ENCODE peak calls at places on chromosomes 12 and 14, in four cellular contexts. One of them, this sample, is unnamed.

GRCh38 chr12:51262758-51263177 is 7.4 kb downstream of the SMAGP start:
- DNase-seq in GM19239: no peak
- DNase-seq in NCI-H1092 treated with DMSO at 0.1 percent for 48 hours: peak; percentile 11
- DNase-seq in activated CD4-positive, alpha-beta T cell treated with anti-CD3 and anti-CD28 coated beads, Interleukin-2, amount 50 U/mL, for 48 hours: peak; percentile 35
- DNase-seq in this sample: peak; percentile 14

GRCh38 chr14:75053396-75054289 is 2.4 kb upstream of the MLH3 start:
- DNase-seq in NCI-H1092 treated with DMSO at 0.1 percent for 48 hours: no peak
- DNase-seq in activated CD4-positive, alpha-beta T cell treated with anti-CD3 and anti-CD28 coated beads, Interleukin-2, amount 50 U/mL, for 48 hours: no peak
- DNase-seq in GM19239: no peak
- DNase-seq in this sample: no peak

GRCh38 chr12:120651821-120652220 is 11.4 kb downstream of the CABP1 start:
- DNase-seq in GM19239: no peak
- DNase-seq in NCI-H1092 treated with DMSO at 0.1 percent for 48 hours: no peak
- DNase-seq in activated CD4-positive, alpha-beta T cell treated with anti-CD3 and anti-CD28 coated beads, Interleukin-2, amount 50 U/mL, for 48 hours: no peak
- DNase-seq in this sample: no peak

GRCh38 chr12:79424109-79424721 is 266.5 kb downstream of the PAWR start:
- DNase-seq in activated CD4-positive, alpha-beta T cell treated with anti-CD3 and anti-CD28 coated beads, Interleukin-2, amount 50 U/mL, for 48 hours: no peak
- DNase-seq in NCI-H1092 treated with DMSO at 0.1 percent for 48 hours: no peak
- DNase-seq in GM19239: no peak
- DNase-seq in this sample: no peak

GRCh38 chr12:119683413-119683812 is 15.5 kb downstream of the PRKAB1 start:
- DNase-seq in activated CD4-positive, alpha-beta T cell treated with anti-CD3 and anti-CD28 coated beads, Interleukin-2, amount 50 U/mL, for 48 hours: no peak
- DNase-seq in NCI-H1092 treated with DMSO at 0.1 percent for 48 hours: no peak
- DNase-seq in GM19239: no peak
- DNase-seq in this sample: no peak

GRCh38 chr14:96221841-96222240 is 17.2 kb downstream of the BDKRB2 start:
- DNase-seq in NCI-H1092 treated with DMSO at 0.1 percent for 48 hours: no peak
- DNase-seq in GM19239: no peak
- DNase-seq in activated CD4-positive, alpha-beta T cell treated with anti-CD3 and anti-CD28 coated beads, Interleukin-2, amount 50 U/mL, for 48 hours: no peak
- DNase-seq in this sample: no peak

GRCh38 chr14:33359288-33359881 is 420.7 kb downstream of the NPAS3 start:
- DNase-seq in activated CD4-positive, alpha-beta T cell treated with anti-CD3 and anti-CD28 coated beads, Interleukin-2, amount 50 U/mL, for 48 hours: no peak
- DNase-seq in GM19239: no peak
- DNase-seq in NCI-H1092 treated with DMSO at 0.1 percent for 48 hours: no peak
- DNase-seq in this sample: no peak

GRCh38 chr12:40198601-40199000 is 26.2 kb upstream of the LRRK2 start:
- DNase-seq in GM19239: no peak
- DNase-seq in NCI-H1092 treated with DMSO at 0.1 percent for 48 hours: no peak
- DNase-seq in activated CD4-positive, alpha-beta T cell treated with anti-CD3 and anti-CD28 coated beads, Interleukin-2, amount 50 U/mL, for 48 hours: no peak
- DNase-seq in this sample: no peak

GRCh38 chr12:100238801-100239200 is 28.1 kb downstream of the DEPDC4 start:
- DNase-seq in GM19239: no peak
- DNase-seq in activated CD4-positive, alpha-beta T cell treated with anti-CD3 and anti-CD28 coated beads, Interleukin-2, amount 50 U/mL, for 48 hours: no peak
- DNase-seq in NCI-H1092 treated with DMSO at 0.1 percent for 48 hours: no peak
- DNase-seq in this sample: no peak

GRCh38 chr12:54195736-54196347 is 7.1 kb upstream of the SMUG1 start:
- DNase-seq in activated CD4-positive, alpha-beta T cell treated with anti-CD3 and anti-CD28 coated beads, Interleukin-2, amount 50 U/mL, for 48 hours: no peak
- DNase-seq in GM19239: no peak
- DNase-seq in NCI-H1092 treated with DMSO at 0.1 percent for 48 hours: peak; percentile 39
- DNase-seq in this sample: peak; percentile 94

GRCh38 chr14:59190372-59190771 is 1.9 kb downstream of the DAAM1 start:
- DNase-seq in NCI-H1092 treated with DMSO at 0.1 percent for 48 hours: peak; percentile 55
- DNase-seq in activated CD4-positive, alpha-beta T cell treated with anti-CD3 and anti-CD28 coated beads, Interleukin-2, amount 50 U/mL, for 48 hours: no peak
- DNase-seq in GM19239: no peak
- DNase-seq in this sample: peak; percentile 55

GRCh38 chr12:119668315-119668651 is 350 bp downstream of the PRKAB1 start:
- DNase-seq in activated CD4-positive, alpha-beta T cell treated with anti-CD3 and anti-CD28 coated beads, Interleukin-2, amount 50 U/mL, for 48 hours: no peak
- DNase-seq in NCI-H1092 treated with DMSO at 0.1 percent for 48 hours: peak; percentile 24
- DNase-seq in GM19239: no peak
- DNase-seq in this sample: no peak

GRCh38 chr12:132736378-132736777 is 25.3 kb downstream of the ANKLE2 start:
- DNase-seq in NCI-H1092 treated with DMSO at 0.1 percent for 48 hours: no peak
- DNase-seq in activated CD4-positive, alpha-beta T cell treated with anti-CD3 and anti-CD28 coated beads, Interleukin-2, amount 50 U/mL, for 48 hours: no peak
- DNase-seq in GM19239: no peak
- DNase-seq in this sample: no peak

GRCh38 chr14:20610002-20610765 is 19.0 kb upstream of the RNASE12 start:
- DNase-seq in activated CD4-positive, alpha-beta T cell treated with anti-CD3 and anti-CD28 coated beads, Interleukin-2, amount 50 U/mL, for 48 hours: peak; percentile 89
- DNase-seq in NCI-H1092 treated with DMSO at 0.1 percent for 48 hours: peak; percentile 87
- DNase-seq in GM19239: no peak
- DNase-seq in this sample: peak; percentile 65

GRCh38 chr14:102833341-102833740 is 56.1 kb downstream of the TRAF3 start:
- DNase-seq in NCI-H1092 treated with DMSO at 0.1 percent for 48 hours: no peak
- DNase-seq in activated CD4-positive, alpha-beta T cell treated with anti-CD3 and anti-CD28 coated beads, Interleukin-2, amount 50 U/mL, for 48 hours: no peak
- DNase-seq in GM19239: no peak
- DNase-seq in this sample: no peak

GRCh38 chr14:88901199-88901588 is 76.7 kb downstream of the TTC8 start:
- DNase-seq in activated CD4-positive, alpha-beta T cell treated with anti-CD3 and anti-CD28 coated beads, Interleukin-2, amount 50 U/mL, for 48 hours: no peak
- DNase-seq in GM19239: no peak
- DNase-seq in NCI-H1092 treated with DMSO at 0.1 percent for 48 hours: no peak
- DNase-seq in this sample: no peak

GRCh38 chr12:103881261-103881660 is 40.2 kb upstream of the NT5DC3 start:
- DNase-seq in GM19239: no peak
- DNase-seq in NCI-H1092 treated with DMSO at 0.1 percent for 48 hours: peak; percentile 10
- DNase-seq in activated CD4-positive, alpha-beta T cell treated with anti-CD3 and anti-CD28 coated beads, Interleukin-2, amount 50 U/mL, for 48 hours: no peak
- DNase-seq in this sample: no peak

This sample was measured in NCI-H526 treated with DMSO at 0.1 percent for 48 hours.